ENCODE peak calls at places on chromosomes 3 and 15, in six cellular contexts. C is uterus, Y is tibial artery, Q is cardiac fibroblast, M is IMR-90, X is left lung. E is an unnamed sample.

GRCh38 chr15:55703873-55704285 is 39.1 kb downstream of the PRTG start:
- DNase-seq in Y (no peak), Q (peak; percentile 11), C (no peak), M (peak; percentile 4), X (no peak), E (no peak)

GRCh38 chr3:195752538-195753331 is 32.0 kb downstream of the MUC20 start:
- DNase-seq in M (no peak), Q (no peak), X (peak; percentile 50), Y (no peak), C (no peak), E (no peak)

GRCh38 chr3:197237897-197238296 is 60.5 kb downstream of the DLG1 start:
- DNase-seq in Y (no peak), Q (no peak), X (no peak), M (no peak), C (no peak), E (no peak)

GRCh38 chr3:102057781-102058421 is 208.6 kb downstream of the NFKBIZ start:
- DNase-seq in C (no peak), M (no peak), X (no peak), Q (no peak), Y (no peak), E (no peak)

GRCh38 chr3:125125822-125126245 is 70.0 kb upstream of the HEG1 start:
- DNase-seq in Y (no peak), Q (peak; percentile 97), M (peak; percentile 95), X (no peak), C (no peak), E (no peak)

GRCh38 chr3:31114929-31115283 is 220.4 kb upstream of the GADL1 start:
- DNase-seq in C (no peak), X (no peak), Y (no peak), M (no peak), Q (no peak), E (no peak)

GRCh38 chr3:103410231-103410630 is 975.4 kb downstream of the ZPLD1 start:
- DNase-seq in X (peak; percentile 56), Q (no peak), Y (no peak), M (no peak), C (no peak), E (no peak)

GRCh38 chr3:145807990-145808389 is 353.0 kb downstream of the PLOD2 start:
- DNase-seq in M (peak; percentile 6), Y (no peak), C (peak; percentile 15), Q (peak; percentile 65), X (no peak), E (no peak)

GRCh38 chr3:128936341-128936740 is 56.9 kb downstream of the ACAD9 start:
- DNase-seq in X (no peak), C (no peak), Q (no peak), M (no peak), Y (no peak), E (no peak)

GRCh38 chr3:126258670-126259069 is 78.3 kb upstream of the ALDH1L1 start:
- DNase-seq in X (no peak), C (no peak), Q (no peak), M (no peak), Y (no peak), E (peak; percentile 5)

GRCh38 chr3:106058485-106058884 is 189.7 kb upstream of the CBLB start:
- DNase-seq in M (no peak), C (no peak), X (no peak), Y (no peak), Q (peak; percentile 21), E (no peak)

GRCh38 chr3:124778061-124778460 is 47.8 kb downstream of the UMPS start:
- DNase-seq in Y (peak; percentile 27), X (no peak), Q (no peak), C (no peak), M (no peak), E (no peak)

GRCh38 chr15:20348291-20348899 is 193.2 kb downstream of the GOLGA6L6 start:
- DNase-seq in M (no peak), C (no peak), Y (no peak), X (peak; percentile 84), Q (no peak), E (no peak)

GRCh38 chr3:18666655-18667054 is 241.5 kb upstream of the SATB1 start:
- DNase-seq in Y (no peak), X (no peak), Q (no peak), C (no peak), M (no peak), E (no peak)

GRCh38 chr3:63333815-63334214 is 55.7 kb downstream of the SYNPR start:
- DNase-seq in Y (no peak), X (no peak), C (no peak), Q (peak; percentile 19), M (peak; percentile 9), E (no peak)

GRCh38 chr3:153028336-153028735 is 133.7 kb upstream of the RAP2B start:
- DNase-seq in Q (peak; percentile 73), M (peak; percentile 48), X (no peak), Y (no peak), C (no peak), E (no peak)

GRCh38 chr3:74267583-74268184 is 346.8 kb downstream of the CNTN3 start:
- DNase-seq in M (peak; percentile 63), C (peak; percentile 32), Q (peak; percentile 72), X (no peak), Y (no peak), E (peak; percentile 12)

GRCh38 chr3:37130448-37130847 is 43.9 kb downstream of the LRRFIP2 start:
- DNase-seq in C (no peak), Q (no peak), M (no peak), X (no peak), Y (no peak), E (no peak)

GRCh38 chr3:50885491-50885890 is 210.8 kb downstream of the DOCK3 start:
- DNase-seq in X (no peak), Y (no peak), Q (no peak), C (no peak), M (no peak), E (no peak)

GRCh38 chr15:60390231-60390630 is 7.6 kb downstream of the ANXA2 start:
- DNase-seq in Q (no peak), Y (no peak), C (no peak), X (no peak), M (no peak), E (no peak)

GRCh38 chr15:60392601-60392985 is 5.2 kb downstream of the ANXA2 start:
- DNase-seq in M (peak; percentile 78), X (no peak), C (no peak), Y (no peak), Q (peak; percentile 83), E (no peak)

GRCh38 chr15:60391722-60392340 is 6.0 kb downstream of the ANXA2 start:
- DNase-seq in M (no peak), Q (no peak), C (no peak), X (no peak), Y (no peak), E (no peak)

GRCh38 chr15:60389261-60390077 is 8.3 kb downstream of the ANXA2 start:
- DNase-seq in Y (no peak), M (no peak), C (no peak), X (no peak), Q (no peak), E (no peak)

GRCh38 chr15:60390931-60391501 is 6.8 kb downstream of the ANXA2 start:
- DNase-seq in X (no peak), Q (peak; percentile 87), C (peak; percentile 64), M (peak; percentile 83), Y (peak; percentile 79), E (no peak)
- H3K4me3 ChIP-seq in X (peak overlapping the region; percentile 8), Q (peak overlapping the region; percentile 44), C (no peak overlapping the region), M (no peak overlapping the region), Y (peak overlapping the region; percentile 1), E (peak overlapping the region; percentile 32)

GRCh38 chr3:187296058-187296457 is 4.5 kb upstream of the MASP1 start:
- DNase-seq in Y (no peak), X (no peak), M (no peak), C (no peak), Q (no peak), E (no peak)
- TF ChIP-seq CTCF in Y (no peak), X (no peak), M (no peak), C (no peak), Q (no peak), E (no peak)

GRCh38 chr3:14812196-14812785 is 6.5 kb upstream of the FGD5 start:
- DNase-seq in C (no peak), Q (no peak), Y (no peak), M (no peak), X (no peak), E (no peak)

GRCh38 chr3:14811733-14812132 is 7.0 kb upstream of the FGD5 start:
- DNase-seq in Q (peak; percentile 26), C (no peak), Y (no peak), M (no peak), X (no peak), E (no peak)

GRCh38 chr3:14808502-14809266 is 10.1 kb upstream of the FGD5 start:
- DNase-seq in Y (no peak), C (no peak), Q (no peak), M (no peak), X (no peak), E (no peak)

GRCh38 chr3:14810070-14810732 is 8.6 kb upstream of the FGD5 start:
- DNase-seq in M (no peak), C (no peak), X (peak; percentile 76), Q (peak; percentile 37), Y (no peak), E (no peak)

GRCh38 chr3:14810795-14811661 is 7.7 kb upstream of the FGD5 start:
- DNase-seq in M (no peak), Y (no peak), X (peak; percentile 77), C (no peak), Q (no peak), E (no peak)
- H3K4me3 ChIP-seq in M (no peak overlapping the region), Y (peak overlapping the region; percentile 51), X (peak overlapping the region; percentile 58), C (peak overlapping the region; percentile 73), Q (no peak overlapping the region), E (no peak overlapping the region)

GRCh38 chr3:42546691-42547213 is 35.0 kb downstream of the SEC22C start:
- DNase-seq in Y (no peak), Q (no peak), C (no peak), M (no peak), X (no peak), E (no peak)

GRCh38 chr3:42547401-42547945 is 34.3 kb downstream of the SEC22C start:
- DNase-seq in M (peak; percentile 44), Y (peak; percentile 78), X (peak; percentile 95), C (peak; percentile 44), Q (peak; percentile 70), E (no peak)

GRCh38 chr3:42545284-42545900 is 36.4 kb downstream of the SEC22C start:
- DNase-seq in X (no peak), C (no peak), Q (no peak), M (no peak), Y (no peak), E (no peak)

GRCh38 chr3:42541079-42541478 is 38.6 kb downstream of the VIPR1 start:
- DNase-seq in Q (no peak), C (no peak), Y (no peak), X (no peak), M (no peak), E (no peak)

DNA sequence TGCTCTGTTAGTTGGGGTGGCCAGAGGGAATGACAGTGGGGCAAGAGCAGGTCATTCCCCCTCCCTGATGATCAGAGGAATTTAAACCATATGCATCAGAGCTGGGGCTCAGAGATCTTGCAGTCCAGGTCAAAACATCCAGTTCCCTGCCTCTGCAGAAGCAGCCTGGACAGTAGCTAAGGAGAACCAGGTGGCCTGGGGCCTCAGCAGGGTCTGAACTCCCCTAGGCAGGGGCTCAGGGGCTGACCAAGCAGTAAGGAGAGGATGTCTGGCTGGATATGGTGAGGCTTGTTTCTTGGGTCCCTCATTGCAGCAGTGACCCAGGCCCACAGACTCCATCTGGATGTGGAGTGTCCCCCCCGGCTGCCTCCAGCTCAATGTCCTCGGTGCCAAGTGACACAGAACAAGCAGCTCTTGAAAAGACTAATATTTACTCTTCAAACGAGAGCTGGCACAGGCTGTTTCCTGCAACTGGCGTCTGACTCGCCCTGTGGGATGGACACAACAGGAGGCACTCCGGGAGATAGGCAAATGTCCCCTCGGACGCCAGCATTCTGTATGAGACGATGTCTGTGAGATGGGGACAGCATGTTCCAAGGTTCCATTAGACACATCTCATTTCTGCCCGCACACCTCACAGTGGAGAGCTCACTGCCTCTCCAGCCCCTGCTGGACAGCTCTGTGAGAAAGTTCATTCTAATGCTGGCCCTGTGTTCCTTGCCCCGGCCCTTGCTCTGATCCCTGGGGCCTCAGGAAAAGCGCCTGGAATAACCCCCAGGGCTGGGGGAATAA is 37.1 kb downstream of the SEC22C start:
- DNase-seq in C (peak; percentile 23), Y (peak; percentile 91), M (no peak), X (no peak), Q (no peak), E (no peak)
- TF ChIP-seq CTCF in C (no peak), Y (peak; percentile 26), M (no peak), X (no peak), Q (peak; percentile 25), E (no peak)

E was measured in HFF-Myc.